ENCODE peak calls at places on chromosomes 13 and 19, in ten cellular contexts. Y is thoracic aorta; P is fibroblast of pulmonary artery; H is brain microvascular endothelial cell; F is renal cortical epithelial cell; O is ACHN; G is mucosa of gallbladder; S is fibroblast of the aortic adventitia; K is NCI-H446 treated with DMSO at 0.1 percent for 48 hours; M is CD4-positive, alpha-beta T cell. W is an unnamed sample.

GRCh38 chr19:29533578-29534544 is 8.1 kb downstream of the VSTM2B start:
- DNase-seq in Y (no peak), P (no peak), H (no peak), F (no peak), O (no peak), G (no peak), S (no peak), K (no peak), M (no peak), W (no peak)

GRCh38 chr19:44021221-44021620 is 4.0 kb upstream of the ZNF222 start:
- DNase-seq in Y (no peak), P (no peak), H (no peak), F (no peak), O (no peak), G (no peak), S (no peak), K (no peak), M (no peak), W (no peak)

GRCh38 chr13:20247403-20247802 is 15.3 kb upstream of the GJB6 start:
- DNase-seq in Y (no peak), P (no peak), H (no peak), F (no peak), O (no peak), G (peak; percentile 43), S (no peak), K (no peak), M (no peak), W (no peak)

GRCh38 chr13:51004918-51005460 is 95.4 kb downstream of the RNASEH2B start:
- DNase-seq in Y (no peak), P (no peak), H (no peak), F (no peak), O (no peak), G (no peak), S (no peak), K (no peak), M (no peak), W (no peak)

GRCh38 chr13:26184791-26185250 is 37.3 kb downstream of the RNF6 start:
- DNase-seq in Y (no peak), P (peak; percentile 81), H (peak; percentile 56), F (peak; percentile 61), O (peak; percentile 62), G (peak; percentile 77), S (peak; percentile 79), K (peak; percentile 4), M (peak; percentile 50), W (peak; percentile 11)

GRCh38 chr13:42656136-42656535 is 82.2 kb downstream of the TNFSF11 start:
- DNase-seq in Y (no peak), P (peak; percentile 31), H (no peak), F (no peak), O (no peak), G (no peak), S (no peak), K (no peak), M (no peak), W (no peak)

GRCh38 chr13:62997696-62998095 is 1582.0 kb upstream of the PCDH20 start:
- DNase-seq in Y (no peak), P (no peak), H (no peak), F (no peak), O (no peak), G (no peak), S (no peak), K (no peak), M (no peak), W (peak; percentile 52)

GRCh38 chr19:566844-567243 is 5.6 kb upstream of the BSG start:
- DNase-seq in Y (no peak), P (no peak), H (no peak), F (no peak), O (no peak), G (no peak), S (no peak), K (no peak), M (no peak), W (no peak)

GRCh38 chr19:42317535-42317934 is 4.4 kb downstream of the TMEM145 start:
- DNase-seq in Y (no peak), P (no peak), H (no peak), F (no peak), O (no peak), G (no peak), S (no peak), K (no peak), M (no peak), W (no peak)

GRCh38 chr13:87274209-87274819 is 396.9 kb upstream of the SLITRK5 start:
- DNase-seq in Y (no peak), P (peak; percentile 25), H (no peak), F (peak; percentile 50), O (peak; percentile 68), G (no peak), S (peak; percentile 43), K (no peak), M (no peak), W (no peak)

GRCh38 chr13:33679658-33680012 is 138.3 kb upstream of the RFC3 start:
- DNase-seq in Y (no peak), P (no peak), H (no peak), F (no peak), O (no peak), G (no peak), S (no peak), K (no peak), M (no peak), W (no peak)

GRCh38 chr19:4694211-4694987 is 24.3 kb upstream of the MYDGF start:
- DNase-seq in Y (no peak), P (peak; percentile 91), H (peak; percentile 96), F (peak; percentile 94), O (peak; percentile 94), G (no peak), S (peak; percentile 89), K (peak; percentile 88), M (no peak), W (peak; percentile 87)

GRCh38 chr13:40813662-40814454 is 24.4 kb downstream of the SLC25A15 start:
- DNase-seq in Y (no peak), P (peak; percentile 48), H (peak; percentile 16), F (peak; percentile 44), O (peak; percentile 49), G (no peak), S (peak; percentile 31), K (no peak), M (no peak), W (no peak)

GRCh38 chr19:49157445-49158224 is at the start of gene TRPM4:
- DNase-seq in Y (peak; percentile 63), P (peak; percentile 70), H (peak; percentile 74), F (peak; percentile 41), O (peak; percentile 80), G (peak; percentile 89), S (peak; percentile 65), K (peak; percentile 45), M (no peak), W (no peak)

GRCh38 chr19:35069706-35070105 is 28.2 kb downstream of the HPN start:
- DNase-seq in Y (no peak), P (no peak), H (no peak), F (no peak), O (no peak), G (no peak), S (no peak), K (no peak), M (no peak), W (no peak)

GRCh38 chr19:32708457-32708856 is 11.1 kb upstream of the TDRD12 start:
- DNase-seq in Y (no peak), P (no peak), H (no peak), F (no peak), O (no peak), G (no peak), S (no peak), K (no peak), M (no peak), W (no peak)

GRCh38 chr13:79662882-79663281 is 181.9 kb downstream of the NDFIP2 start:
- DNase-seq in Y (no peak), P (no peak), H (no peak), F (no peak), O (peak; percentile 25), G (peak; percentile 63), S (no peak), K (no peak), M (no peak), W (no peak)

GRCh38 chr19:50750010-50750409 is 20.3 kb upstream of the GPR32 start:
- DNase-seq in Y (no peak), P (no peak), H (no peak), F (no peak), O (no peak), G (no peak), S (no peak), K (no peak), M (no peak), W (no peak)

GRCh38 chr19:934865-935422 is 9.1 kb downstream of the ARID3A start:
- DNase-seq in Y (no peak), P (peak; percentile 85), H (no peak), F (no peak), O (no peak), G (peak; percentile 88), S (peak; percentile 59), K (peak; percentile 83), M (no peak), W (peak; percentile 38)

GRCh38 chr19:55224038-55224665 is 4.4 kb downstream of the TMEM86B start:
- DNase-seq in Y (no peak), P (no peak), H (no peak), F (no peak), O (no peak), G (no peak), S (no peak), K (no peak), M (no peak), W (no peak)

GRCh38 chr19:31109626-31110025 is 239.6 kb downstream of the TSHZ3 start:
- DNase-seq in Y (no peak), P (no peak), H (no peak), F (no peak), O (no peak), G (no peak), S (no peak), K (no peak), M (no peak), W (no peak)

GRCh38 chr13:27954406-27954851 is 14.7 kb downstream of the CDX2 start:
- DNase-seq in Y (no peak), P (peak; percentile 13), H (no peak), F (no peak), O (no peak), G (peak; percentile 50), S (no peak), K (no peak), M (no peak), W (no peak)

GRCh38 chr13:44620057-44620456 is 43.9 kb upstream of the TSC22D1 start:
- DNase-seq in Y (no peak), P (peak; percentile 22), H (peak; percentile 5), F (peak; percentile 77), O (peak; percentile 33), G (no peak), S (peak; percentile 20), K (no peak), M (no peak), W (no peak)

GRCh38 chr13:105908581-105908980 is 626.9 kb downstream of the EFNB2 start:
- DNase-seq in Y (no peak), P (no peak), H (peak; percentile 30), F (no peak), O (no peak), G (no peak), S (no peak), K (no peak), M (no peak), W (no peak)

GRCh38 chr13:95724252-95724651 is 47.3 kb downstream of the DNAJC3 start:
- DNase-seq in Y (no peak), P (peak; percentile 27), H (no peak), F (no peak), O (no peak), G (no peak), S (peak; percentile 7), K (no peak), M (no peak), W (no peak)

GRCh38 chr13:30034448-30034795 is 184.0 kb upstream of the UBL3 start:
- DNase-seq in Y (no peak), P (peak; percentile 7), H (no peak), F (peak; percentile 50), O (no peak), G (no peak), S (peak; percentile 88), K (no peak), M (no peak), W (peak; percentile 56)

GRCh38 chr19:1253514-1254080 is 5.2 kb downstream of the MIDN start:
- DNase-seq in Y (no peak), P (no peak), H (no peak), F (peak; percentile 77), O (no peak), G (no peak), S (no peak), K (no peak), M (no peak), W (no peak)

GRCh38 chr19:46023311-46023779 is 492 bp upstream of the PGLYRP1 start:
- DNase-seq in Y (no peak), P (no peak), H (no peak), F (no peak), O (no peak), G (no peak), S (no peak), K (no peak), M (no peak), W (no peak)